ENCODE peak calls at places on chromosomes 5 and 9, in ten cellular contexts. One of them, this sample, is unnamed.

GRCh38 chr5:150562832-150563231 is 54.9 kb downstream of the NDST1 start:
- DNase-seq in HCT116: peak; percentile 56
- DNase-seq in spleen: no peak
- DNase-seq in transverse colon: peak; percentile 52
- DNase-seq in K562: peak; percentile 57
- DNase-seq in stomach: no peak
- DNase-seq in prostate gland: no peak
- DNase-seq in esophagus muscularis mucosa: no peak
- DNase-seq in breast epithelium: no peak
- DNase-seq in endothelial cell of umbilical vein: peak; percentile 65
- DNase-seq in this sample: no peak

GRCh38 chr5:1265026-1265425 is 29.8 kb downstream of the TERT start:
- DNase-seq in esophagus muscularis mucosa: no peak
- DNase-seq in prostate gland: no peak
- DNase-seq in breast epithelium: no peak
- DNase-seq in transverse colon: no peak
- DNase-seq in HCT116: no peak
- DNase-seq in K562: no peak
- DNase-seq in endothelial cell of umbilical vein: no peak
- DNase-seq in stomach: no peak
- DNase-seq in spleen: no peak
- DNase-seq in this sample: no peak

GRCh38 chr9:108049026-108049591 is 559.5 kb upstream of the KLF4 start:
- DNase-seq in K562: peak; percentile 51
- DNase-seq in transverse colon: no peak
- DNase-seq in HCT116: peak; percentile 92
- DNase-seq in spleen: no peak
- DNase-seq in prostate gland: peak; percentile 13
- DNase-seq in endothelial cell of umbilical vein: peak; percentile 73
- DNase-seq in esophagus muscularis mucosa: no peak
- DNase-seq in stomach: no peak
- DNase-seq in breast epithelium: no peak
- DNase-seq in this sample: no peak

GRCh38 chr5:126054593-126055347 is 368.4 kb upstream of the GRAMD2B start:
- DNase-seq in prostate gland: no peak
- DNase-seq in esophagus muscularis mucosa: no peak
- DNase-seq in HCT116: no peak
- DNase-seq in endothelial cell of umbilical vein: no peak
- DNase-seq in stomach: no peak
- DNase-seq in K562: no peak
- DNase-seq in spleen: no peak
- DNase-seq in breast epithelium: no peak
- DNase-seq in transverse colon: no peak
- DNase-seq in this sample: no peak

GRCh38 chr9:134558124-134558805 is 83.3 kb upstream of the COL5A1 start:
- DNase-seq in breast epithelium: peak; percentile 43
- DNase-seq in HCT116: no peak
- DNase-seq in spleen: peak; percentile 43
- DNase-seq in K562: no peak
- DNase-seq in transverse colon: no peak
- DNase-seq in endothelial cell of umbilical vein: no peak
- DNase-seq in stomach: no peak
- DNase-seq in esophagus muscularis mucosa: peak; percentile 89
- DNase-seq in prostate gland: no peak
- DNase-seq in this sample: peak; percentile 19

GRCh38 chr9:101229606-101230005 is 155.2 kb downstream of the BAAT start:
- DNase-seq in transverse colon: no peak
- DNase-seq in esophagus muscularis mucosa: no peak
- DNase-seq in breast epithelium: no peak
- DNase-seq in endothelial cell of umbilical vein: no peak
- DNase-seq in prostate gland: no peak
- DNase-seq in stomach: no peak
- DNase-seq in K562: no peak
- DNase-seq in HCT116: no peak
- DNase-seq in spleen: no peak
- DNase-seq in this sample: no peak

GRCh38 chr5:149452665-149453617 is 73.8 kb upstream of the IL17B start:
- DNase-seq in transverse colon: peak; percentile 57
- DNase-seq in stomach: no peak
- DNase-seq in HCT116: no peak
- DNase-seq in K562: no peak
- DNase-seq in breast epithelium: no peak
- DNase-seq in endothelial cell of umbilical vein: peak; percentile 92
- DNase-seq in prostate gland: no peak
- DNase-seq in esophagus muscularis mucosa: no peak
- DNase-seq in spleen: no peak
- DNase-seq in this sample: peak; percentile 93

GRCh38 chr9:98369066-98369425 is 113.6 kb upstream of the TBC1D2 start:
- DNase-seq in spleen: no peak
- DNase-seq in K562: no peak
- DNase-seq in transverse colon: no peak
- DNase-seq in prostate gland: no peak
- DNase-seq in endothelial cell of umbilical vein: no peak
- DNase-seq in breast epithelium: no peak
- DNase-seq in esophagus muscularis mucosa: peak; percentile 89
- DNase-seq in stomach: no peak
- DNase-seq in HCT116: no peak
- DNase-seq in this sample: no peak

GRCh38 chr9:78400496-78400895 is 103.6 kb downstream of the PSAT1 start:
- DNase-seq in stomach: no peak
- DNase-seq in esophagus muscularis mucosa: no peak
- DNase-seq in K562: no peak
- DNase-seq in spleen: no peak
- DNase-seq in transverse colon: no peak
- DNase-seq in breast epithelium: no peak
- DNase-seq in endothelial cell of umbilical vein: no peak
- DNase-seq in HCT116: no peak
- DNase-seq in prostate gland: no peak
- DNase-seq in this sample: no peak

GRCh38 chr9:78399153-78399552 is 102.2 kb downstream of the PSAT1 start:
- DNase-seq in prostate gland: no peak
- DNase-seq in transverse colon: no peak
- DNase-seq in stomach: no peak
- DNase-seq in K562: no peak
- DNase-seq in HCT116: no peak
- DNase-seq in spleen: no peak
- DNase-seq in breast epithelium: no peak
- DNase-seq in esophagus muscularis mucosa: no peak
- DNase-seq in endothelial cell of umbilical vein: no peak
- DNase-seq in this sample: no peak

GRCh38 chr9:78393932-78394331 is 97.0 kb downstream of the PSAT1 start:
- DNase-seq in stomach: no peak
- DNase-seq in endothelial cell of umbilical vein: no peak
- DNase-seq in K562: no peak
- DNase-seq in breast epithelium: no peak
- DNase-seq in HCT116: no peak
- DNase-seq in spleen: no peak
- DNase-seq in esophagus muscularis mucosa: no peak
- DNase-seq in transverse colon: no peak
- DNase-seq in prostate gland: no peak
- DNase-seq in this sample: no peak

GRCh38 chr9:78396087-78396486 is 99.2 kb downstream of the PSAT1 start:
- DNase-seq in stomach: no peak
- DNase-seq in HCT116: no peak
- DNase-seq in esophagus muscularis mucosa: no peak
- DNase-seq in prostate gland: no peak
- DNase-seq in transverse colon: no peak
- DNase-seq in K562: no peak
- DNase-seq in endothelial cell of umbilical vein: no peak
- DNase-seq in breast epithelium: no peak
- DNase-seq in spleen: no peak
- DNase-seq in this sample: no peak

GRCh38 chr9:78397045-78397843 is 100.3 kb downstream of the PSAT1 start:
- DNase-seq in breast epithelium: no peak
- DNase-seq in stomach: no peak
- DNase-seq in prostate gland: no peak
- DNase-seq in spleen: no peak
- DNase-seq in esophagus muscularis mucosa: no peak
- DNase-seq in transverse colon: no peak
- DNase-seq in endothelial cell of umbilical vein: no peak
- DNase-seq in HCT116: no peak
- DNase-seq in K562: no peak
- DNase-seq in this sample: no peak
- TF ChIP-seq POLR2AphosphoS5 in breast epithelium: no peak
- TF ChIP-seq POLR2AphosphoS5 in stomach: no peak
- TF ChIP-seq POLR2AphosphoS5 in prostate gland: no peak
- TF ChIP-seq POLR2AphosphoS5 in spleen: no peak
- TF ChIP-seq POLR2AphosphoS5 in esophagus muscularis mucosa: no peak
- TF ChIP-seq POLR2AphosphoS5 in transverse colon: no peak
- TF ChIP-seq POLR2AphosphoS5 in endothelial cell of umbilical vein: no peak
- TF ChIP-seq POLR2AphosphoS5 in HCT116: no peak
- TF ChIP-seq POLR2AphosphoS5 in K562: no peak
- TF ChIP-seq POLR2AphosphoS5 in this sample: no peak

DNA sequence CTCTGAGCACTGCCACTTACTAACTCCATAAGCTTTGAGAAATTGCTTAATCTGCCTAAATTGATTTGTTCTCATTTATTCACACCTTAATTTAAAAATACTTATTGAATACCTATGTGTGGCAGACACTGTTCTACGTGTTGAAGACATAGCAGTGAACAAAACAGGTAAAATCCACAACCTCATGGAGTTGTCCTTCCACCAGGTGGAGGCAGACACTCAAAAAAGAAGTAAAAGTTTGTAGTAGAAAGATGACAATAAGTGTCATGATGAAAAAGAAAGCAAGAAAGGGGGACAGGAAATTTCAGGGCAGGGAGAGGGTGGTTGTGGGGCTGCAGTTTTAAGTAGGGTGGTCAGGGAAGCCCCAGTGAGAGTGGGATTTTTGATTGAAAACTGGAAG is 94.9 kb downstream of the SREK1 start:
- DNase-seq in breast epithelium: no peak
- DNase-seq in spleen: no peak
- DNase-seq in transverse colon: no peak
- DNase-seq in esophagus muscularis mucosa: no peak
- DNase-seq in K562: peak; percentile 18
- DNase-seq in endothelial cell of umbilical vein: no peak
- DNase-seq in prostate gland: no peak
- DNase-seq in stomach: no peak
- DNase-seq in HCT116: peak; percentile 19
- DNase-seq in this sample: no peak
- TF ChIP-seq CTCF in breast epithelium: no peak
- TF ChIP-seq CTCF in spleen: no peak
- TF ChIP-seq CTCF in transverse colon: no peak
- TF ChIP-seq CTCF in esophagus muscularis mucosa: no peak
- TF ChIP-seq CTCF in K562: peak; percentile 49
- TF ChIP-seq CTCF in endothelial cell of umbilical vein: no peak
- TF ChIP-seq CTCF in prostate gland: no peak
- TF ChIP-seq CTCF in stomach: no peak
- TF ChIP-seq CTCF in HCT116: peak; percentile 41
- TF ChIP-seq CTCF in this sample: no peak

GRCh38 chr5:67146574-67146973 is 50.0 kb downstream of the CD180 start:
- DNase-seq in endothelial cell of umbilical vein: no peak
- DNase-seq in prostate gland: no peak
- DNase-seq in breast epithelium: no peak
- DNase-seq in K562: no peak
- DNase-seq in esophagus muscularis mucosa: no peak
- DNase-seq in HCT116: no peak
- DNase-seq in transverse colon: no peak
- DNase-seq in spleen: no peak
- DNase-seq in stomach: no peak
- DNase-seq in this sample: no peak

GRCh38 chr5:67142816-67143215 is 53.8 kb downstream of the CD180 start:
- DNase-seq in esophagus muscularis mucosa: no peak
- DNase-seq in transverse colon: no peak
- DNase-seq in K562: no peak
- DNase-seq in prostate gland: no peak
- DNase-seq in HCT116: no peak
- DNase-seq in spleen: no peak
- DNase-seq in breast epithelium: no peak
- DNase-seq in stomach: no peak
- DNase-seq in endothelial cell of umbilical vein: no peak
- DNase-seq in this sample: no peak

GRCh38 chr5:67141644-67142043 is 55.0 kb downstream of the CD180 start:
- DNase-seq in K562: no peak
- DNase-seq in transverse colon: no peak
- DNase-seq in breast epithelium: no peak
- DNase-seq in prostate gland: no peak
- DNase-seq in esophagus muscularis mucosa: no peak
- DNase-seq in endothelial cell of umbilical vein: peak; percentile 29
- DNase-seq in stomach: no peak
- DNase-seq in spleen: no peak
- DNase-seq in HCT116: no peak
- DNase-seq in this sample: no peak

GRCh38 chr5:67143549-67143948 is 53.0 kb downstream of the CD180 start:
- DNase-seq in prostate gland: no peak
- DNase-seq in transverse colon: no peak
- DNase-seq in spleen: no peak
- DNase-seq in HCT116: no peak
- DNase-seq in stomach: no peak
- DNase-seq in endothelial cell of umbilical vein: no peak
- DNase-seq in K562: no peak
- DNase-seq in breast epithelium: no peak
- DNase-seq in esophagus muscularis mucosa: no peak
- DNase-seq in this sample: no peak

DNA sequence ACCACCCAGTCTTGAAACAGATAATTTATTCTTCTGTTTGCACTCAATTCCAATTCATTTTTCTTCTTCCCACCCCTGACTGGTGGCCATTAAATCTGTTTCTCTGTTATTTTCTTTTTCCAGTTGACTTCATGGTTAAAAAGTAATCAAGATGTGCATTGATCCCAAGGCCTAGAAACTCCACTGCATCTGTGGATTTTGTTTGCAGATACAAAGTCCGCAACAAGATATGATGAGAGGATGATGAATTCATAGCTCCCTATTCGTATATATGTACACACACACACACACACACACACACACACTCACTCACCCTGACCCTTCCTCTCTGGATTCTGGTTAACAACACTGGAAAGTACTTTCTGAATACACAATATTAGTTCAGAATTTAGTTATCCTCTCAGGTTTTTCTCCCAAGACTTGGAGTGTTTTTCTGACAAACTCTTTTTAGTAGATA is 52.4 kb downstream of the CD180 start:
- DNase-seq in K562: no peak
- DNase-seq in stomach: no peak
- DNase-seq in breast epithelium: no peak
- DNase-seq in esophagus muscularis mucosa: no peak
- DNase-seq in prostate gland: no peak
- DNase-seq in HCT116: no peak
- DNase-seq in endothelial cell of umbilical vein: no peak
- DNase-seq in spleen: no peak
- DNase-seq in transverse colon: no peak
- DNase-seq in this sample: no peak
- H3K4me1 ChIP-seq in K562: no peaks in the 10 kb centered on the region
- H3K4me1 ChIP-seq in stomach: no peaks in the 10 kb centered on the region
- H3K4me1 ChIP-seq in breast epithelium: no peaks in the 10 kb centered on the region
- H3K4me1 ChIP-seq in esophagus muscularis mucosa: no peaks in the 10 kb centered on the region
- H3K4me1 ChIP-seq in prostate gland: no peaks in the 10 kb centered on the region
- H3K4me1 ChIP-seq in HCT116: no peaks in the 10 kb centered on the region
- H3K4me1 ChIP-seq in endothelial cell of umbilical vein: no peaks in the 10 kb centered on the region
- H3K4me1 ChIP-seq in spleen: no peaks in the 10 kb centered on the region
- H3K4me1 ChIP-seq in transverse colon: no peaks in the 10 kb centered on the region
- H3K4me1 ChIP-seq in this sample: no peaks in the 10 kb centered on the region

GRCh38 chr9:85740821-85741111 is 988 bp downstream of the AGTPBP1 start:
- DNase-seq in spleen: no peak
- DNase-seq in transverse colon: no peak
- DNase-seq in esophagus muscularis mucosa: no peak
- DNase-seq in stomach: no peak
- DNase-seq in prostate gland: no peak
- DNase-seq in endothelial cell of umbilical vein: peak; percentile 62
- DNase-seq in HCT116: no peak
- DNase-seq in breast epithelium: no peak
- DNase-seq in K562: no peak
- DNase-seq in this sample: no peak

GRCh38 chr9:85742630-85742928 is 825 bp upstream of the AGTPBP1 start:
- DNase-seq in spleen: no peak
- DNase-seq in transverse colon: no peak
- DNase-seq in stomach: no peak
- DNase-seq in K562: no peak
- DNase-seq in endothelial cell of umbilical vein: no peak
- DNase-seq in HCT116: no peak
- DNase-seq in breast epithelium: no peak
- DNase-seq in prostate gland: no peak
- DNase-seq in esophagus muscularis mucosa: no peak
- DNase-seq in this sample: no peak

GRCh38 chr9:85741875-85742629 is at the start of gene AGTPBP1:
- DNase-seq in breast epithelium: peak; percentile 89
- DNase-seq in HCT116: peak; percentile 77
- DNase-seq in transverse colon: peak; percentile 97
- DNase-seq in prostate gland: peak; percentile 95
- DNase-seq in esophagus muscularis mucosa: peak; percentile 97
- DNase-seq in K562: peak; percentile 91
- DNase-seq in spleen: peak; percentile 99
- DNase-seq in stomach: peak; percentile 98
- DNase-seq in endothelial cell of umbilical vein: peak; percentile 90
- DNase-seq in this sample: peak; percentile 97

GRCh38 chr9:85743290-85744128 is 1.8 kb upstream of the AGTPBP1 start:
- DNase-seq in transverse colon: peak; percentile 50
- DNase-seq in esophagus muscularis mucosa: no peak
- DNase-seq in HCT116: peak; percentile 75
- DNase-seq in spleen: peak; percentile 79
- DNase-seq in prostate gland: no peak
- DNase-seq in endothelial cell of umbilical vein: no peak
- DNase-seq in K562: peak; percentile 37
- DNase-seq in stomach: peak; percentile 34
- DNase-seq in breast epithelium: no peak
- DNase-seq in this sample: peak; percentile 67

GRCh38 chr9:85741112-85741874 is 461 bp downstream of the AGTPBP1 start:
- DNase-seq in spleen: no peak
- DNase-seq in breast epithelium: no peak
- DNase-seq in K562: peak; percentile 68
- DNase-seq in endothelial cell of umbilical vein: no peak
- DNase-seq in HCT116: no peak
- DNase-seq in prostate gland: peak; percentile 28
- DNase-seq in esophagus muscularis mucosa: no peak
- DNase-seq in stomach: peak; percentile 36
- DNase-seq in transverse colon: peak; percentile 48
- DNase-seq in this sample: peak; percentile 74
- TF ChIP-seq POLR2AphosphoS5 in spleen: no peak
- TF ChIP-seq POLR2AphosphoS5 in breast epithelium: no peak
- TF ChIP-seq POLR2AphosphoS5 in K562: no peak
- TF ChIP-seq POLR2AphosphoS5 in endothelial cell of umbilical vein: no peak
- TF ChIP-seq POLR2AphosphoS5 in HCT116: no peak
- TF ChIP-seq POLR2AphosphoS5 in prostate gland: no peak
- TF ChIP-seq POLR2AphosphoS5 in esophagus muscularis mucosa: no peak
- TF ChIP-seq POLR2AphosphoS5 in stomach: no peak
- TF ChIP-seq POLR2AphosphoS5 in transverse colon: no peak
- TF ChIP-seq POLR2AphosphoS5 in this sample: no peak

This sample was measured in sigmoid colon.